ENCODE peak calls at places on chromosomes 1 and 21, in four cellular contexts. J, G, O and P are unnamed samples.

GRCh38 chr1:26998319-26999300 is 5.1 kb downstream of the TRNP1 start:
- DNase-seq in G (no peak), O (no peak), J (peak), P (no peak)

GRCh38 chr1:110478886-110479285 is 27.9 kb downstream of the PROK1 start:
- DNase-seq in O (no peak), G (no peak), J (no peak), P (no peak)

GRCh38 chr1:25256578-25257129 is 9.4 kb upstream of the RSRP1 start:
- DNase-seq in G (no peak), J (no peak), O (no peak), P (no peak)

GRCh38 chr1:30908886-30909777 is 574 bp upstream of the SDC3 start:
- DNase-seq in G (peak), J (no peak), O (no peak), P (no peak)

GRCh38 chr21:21103692-21104091 is 105.5 kb downstream of the NCAM2 start:
- DNase-seq in O (no peak), J (no peak), G (no peak), P (no peak)

GRCh38 chr1:163307479-163308171 is 14.1 kb upstream of the NUF2 start:
- DNase-seq in G (no peak), O (peak), J (peak), P (peak)

GRCh38 chr1:58814251-58815068 is 30.6 kb upstream of the JUN start:
- DNase-seq in J (no peak), G (no peak), O (no peak), P (peak)

GRCh38 chr21:37916795-37917142 is 512 bp upstream of the KCNJ6 start:
- DNase-seq in J (no peak), G (no peak), O (no peak), P (no peak)

GRCh38 chr21:38376235-38376634 is 119.4 kb downstream of the KCNJ15 start:
- DNase-seq in O (no peak), J (no peak), G (no peak), P (no peak)

GRCh38 chr21:20856926-20857325 is 141.3 kb upstream of the NCAM2 start:
- DNase-seq in G (no peak), J (no peak), O (no peak), P (no peak)

GRCh38 chr1:153697873-153698647 is 19.6 kb downstream of the NPR1 start:
- DNase-seq in O (no peak), G (peak), J (peak), P (no peak)

GRCh38 chr1:181508486-181509165 is 25.3 kb downstream of the CACNA1E start:
- DNase-seq in G (no peak), O (no peak), J (no peak), P (no peak)

DNA sequence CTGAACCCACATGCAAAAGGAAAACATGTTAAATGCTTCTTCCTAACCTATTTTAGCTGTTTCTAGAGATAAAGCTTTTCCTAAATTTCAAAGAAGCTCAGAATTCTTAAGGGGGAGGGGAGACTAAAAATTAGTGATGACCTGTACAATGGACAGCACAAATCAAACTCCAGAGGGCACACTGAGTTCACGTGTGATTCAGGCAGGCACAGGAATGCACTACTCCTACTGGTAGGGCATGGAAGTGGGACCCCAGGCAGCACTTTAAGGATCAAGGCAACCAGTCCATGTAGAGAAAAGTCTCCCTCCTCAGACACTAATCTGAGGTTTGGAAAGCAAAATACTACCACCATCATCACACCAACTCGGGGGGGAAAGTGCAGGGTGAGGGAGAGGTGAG is 31.3 kb upstream of the CLCA4 start:
- DNase-seq in O (no peak), G (no peak), J (no peak), P (no peak)
- TF ChIP-seq CTCF in O (peak), G (no peak), J (peak), P (peak)

GRCh38 chr1:171084091-171084490 is 6.6 kb upstream of the FMO3 start:
- DNase-seq in O (no peak), J (no peak), G (no peak), P (no peak)

GRCh38 chr1:171083222-171083621 is 7.5 kb upstream of the FMO3 start:
- DNase-seq in J (no peak), G (no peak), O (no peak), P (no peak)

GRCh38 chr1:171081220-171081993 is 9.3 kb upstream of the FMO3 start:
- DNase-seq in O (peak), G (no peak), J (peak), P (peak)

GRCh38 chr1:171084879-171085278 is 5.8 kb upstream of the FMO3 start:
- DNase-seq in J (no peak), O (no peak), G (no peak), P (no peak)

GRCh38 chr1:171081994-171082295 is 8.8 kb upstream of the FMO3 start:
- DNase-seq in J (no peak), O (no peak), G (no peak), P (no peak)
- TF ChIP-seq CTCF in J (no peak), O (no peak), G (no peak), P (no peak)

GRCh38 chr1:34710811-34711210 is 44.0 kb upstream of the GJB5 start:
- DNase-seq in J (no peak), G (no peak), O (no peak), P (no peak)

GRCh38 chr1:34711469-34711868 is 43.4 kb upstream of the GJB5 start:
- DNase-seq in O (no peak), G (no peak), J (no peak), P (no peak)

GRCh38 chr1:34709547-34709946 is 45.3 kb upstream of the GJB5 start:
- DNase-seq in O (no peak), J (no peak), G (no peak), P (peak)

GRCh38 chr1:34705077-34705476 is 49.8 kb upstream of the GJB5 start:
- DNase-seq in O (no peak), J (no peak), G (no peak), P (no peak)

GRCh38 chr1:34708106-34708505 is 46.7 kb upstream of the GJB5 start:
- DNase-seq in J (no peak), G (no peak), O (no peak), P (no peak)
- TF ChIP-seq CTCF in J (no peak), G (no peak), O (no peak), P (no peak)

DNA sequence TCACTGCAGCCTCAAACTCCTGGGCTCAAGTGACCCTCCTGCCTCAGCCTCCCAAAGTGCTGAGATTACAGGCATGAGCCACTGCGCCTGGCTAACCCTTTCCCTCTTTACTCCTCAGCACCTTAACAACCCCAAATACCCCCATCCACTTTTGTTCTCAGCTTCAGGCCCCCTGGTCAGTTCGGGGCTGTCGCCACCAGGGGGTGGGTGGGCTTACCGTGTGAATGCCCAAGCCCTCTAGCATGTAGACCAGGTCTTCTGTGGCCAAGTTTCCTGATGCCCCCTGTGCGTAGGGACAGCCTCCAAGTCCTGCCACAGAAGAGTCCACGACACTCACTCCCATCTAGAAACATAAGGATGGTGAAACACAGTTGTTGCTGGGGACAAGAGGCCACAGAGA is 3.6 kb upstream of the GALE start:
- DNase-seq in J (no peak), G (no peak), O (no peak), P (no peak)
- TF ChIP-seq CTCF in J (peak), G (no peak), O (no peak), P (peak)

GRCh38 chr1:52970149-52970548 is 43.1 kb downstream of the SCP2 start:
- DNase-seq in J (peak), G (no peak), O (peak), P (no peak)
- TF ChIP-seq CTCF in J (peak), G (no peak), O (no peak), P (peak)